ENCODE peak calls at places on chromosomes 13 and 19, in ten cellular contexts. F is endothelial cell; U is astrocyte of the hippocampus; M is stimulated activated CD4-positive, alpha-beta T cell treated with anti-CD3 and anti-CD28 coated beads, Interleukin-2, amount 100 ng/mL, for 48 hours; H is heart right ventricle; I is GM12864; K is T-helper 2 cell; E is activated naive CD4-positive, alpha-beta T cell; P is left ventricle myocardium superior; W is ELF-1. Q is an unnamed sample.

GRCh38 chr13:29543230-29544215 is 52.0 kb downstream of the SLC7A1 start:
- DNase-seq in I (peak), E (no peak), M (peak), P (no peak), F (no peak), W (peak), H (no peak), K (no peak), U (peak), Q (no peak)

GRCh38 chr19:49761625-49762311 is 1.3 kb downstream of the TSKS start:
- DNase-seq in I (no peak), K (no peak), W (peak), E (no peak), P (peak), F (peak), U (no peak), H (peak), M (no peak), Q (no peak)

GRCh38 chr13:35695411-35695810 is 218.9 kb upstream of the MAB21L1 start:
- DNase-seq in W (no peak), M (no peak), K (no peak), E (no peak), U (no peak), P (no peak), F (no peak), H (no peak), I (no peak), Q (no peak)

GRCh38 chr13:41914552-41914951 is 46.4 kb downstream of the VWA8 start:
- DNase-seq in W (no peak), P (no peak), I (no peak), M (no peak), K (no peak), H (no peak), U (no peak), F (no peak), E (no peak), Q (no peak)

GRCh38 chr19:40282920-40283319 is 2.2 kb downstream of the AKT2 start:
- DNase-seq in F (no peak), H (no peak), K (no peak), P (no peak), I (no peak), M (no peak), U (peak), E (no peak), W (no peak), Q (no peak)

GRCh38 chr13:109747524-109747923 is 38.9 kb downstream of the IRS2 start:
- DNase-seq in W (no peak), H (no peak), P (no peak), K (no peak), F (no peak), E (no peak), M (no peak), I (no peak), U (no peak), Q (no peak)

GRCh38 chr13:87444135-87444534 is 227.0 kb upstream of the SLITRK5 start:
- DNase-seq in H (no peak), E (no peak), W (no peak), F (no peak), I (no peak), P (no peak), U (no peak), K (no peak), M (no peak), Q (no peak)

GRCh38 chr13:65488606-65489005 is 1741.5 kb downstream of the PCDH9 start:
- DNase-seq in I (no peak), E (no peak), F (no peak), P (no peak), U (no peak), K (no peak), M (no peak), H (no peak), W (no peak), Q (no peak)

GRCh38 chr13:110915874-110916670 is 1.2 kb upstream of the ANKRD10 start:
- DNase-seq in K (no peak), E (no peak), M (no peak), P (no peak), F (no peak), W (no peak), U (peak), I (no peak), H (no peak), Q (no peak)

GRCh38 chr13:103101902-103102301 is 35.7 kb upstream of the SLC10A2 start:
- DNase-seq in M (no peak), F (no peak), H (no peak), E (no peak), P (no peak), K (no peak), U (no peak), I (no peak), W (no peak), Q (no peak)